ENCODE peak calls at places on chromosomes 5 and 9, in seven cellular contexts. S, I, U, W, J, C and Z are unnamed samples.
A peak's percentile ranks its signal among the peaks of the same experiment; 100 is the strongest.

GRCh38 chr9:138100711-138101349 is 223.2 kb downstream of the CACNA1B start:
- DNase-seq in S (no peak), I (no peak), U (no peak), W (no peak), J (no peak), C (no peak), Z (no peak)

GRCh38 chr5:149605998-149606721 is 24.9 kb downstream of the ARHGEF37 start:
- DNase-seq in S (no peak), I (peak; percentile 90), U (no peak), W (no peak), J (peak; percentile 70), C (peak; percentile 27), Z (no peak)

GRCh38 chr5:153321478-153321877 is 169.0 kb upstream of the GRIA1 start:
- DNase-seq in S (no peak), I (no peak), U (no peak), W (no peak), J (no peak), C (no peak), Z (no peak)

GRCh38 chr9:109963079-109963478 is 183.1 kb downstream of the PALM2AKAP2 start:
- DNase-seq in S (no peak), I (no peak), U (no peak), W (no peak), J (no peak), C (no peak), Z (no peak)

GRCh38 chr9:131264231-131264630 is 12.1 kb downstream of the FAM78A start:
- DNase-seq in S (peak; percentile 45), I (no peak), U (no peak), W (no peak), J (no peak), C (no peak), Z (peak; percentile 48)

GRCh38 chr9:97983524-97984187 is 515 bp downstream of the ANP32B start:
- DNase-seq in S (peak; percentile 56), I (peak; percentile 7), U (no peak), W (peak; percentile 65), J (no peak), C (no peak), Z (peak; percentile 59)

GRCh38 chr5:181070523-181070922 is 30.5 kb downstream of the BTNL9 start:
- DNase-seq in S (no peak), I (no peak), U (no peak), W (no peak), J (no peak), C (no peak), Z (no peak)

GRCh38 chr5:1638658-1639400 is 115.1 kb upstream of the LPCAT1 start:
- DNase-seq in S (no peak), I (no peak), U (no peak), W (no peak), J (no peak), C (no peak), Z (peak; percentile 15)

GRCh38 chr5:180648658-180649296 is 623 bp downstream of the FLT4 start:
- DNase-seq in S (peak; percentile 39), I (no peak), U (no peak), W (no peak), J (no peak), C (no peak), Z (peak; percentile 46)

GRCh38 chr9:129495422-129496186 is 125.3 kb downstream of the C9orf50 start:
- DNase-seq in S (peak; percentile 91), I (peak; percentile 83), U (peak; percentile 49), W (peak; percentile 95), J (peak; percentile 89), C (peak; percentile 67), Z (peak; percentile 93)

GRCh38 chr5:146340260-146341081 is 1.8 kb downstream of the POU4F3 start:
- DNase-seq in S (peak; percentile 47), I (peak; percentile 59), U (no peak), W (no peak), J (peak; percentile 41), C (peak; percentile 19), Z (peak; percentile 64)

GRCh38 chr5:2746642-2747041 is 4.8 kb downstream of the IRX2 start:
- DNase-seq in S (no peak), I (peak; percentile 63), U (no peak), W (no peak), J (peak; percentile 2), C (no peak), Z (no peak)